ENCODE peak calls at places on chromosomes 11 and 22, in ten cellular contexts. One of them, this sample, is unnamed.

GRCh38 chr11:125281831-125282595 is 117.5 kb downstream of the PKNOX2 start:
- DNase-seq in Ammon's horn: no peak
- DNase-seq in naive thymus-derived CD8-positive, alpha-beta T cell: no peak
- DNase-seq in effector memory CD8-positive, alpha-beta T cell: no peak
- DNase-seq in NCI-H510A treated with DMSO at 0.1 percent for 48 hours: no peak
- DNase-seq in adrenal gland: no peak
- DNase-seq in caudate nucleus: no peak
- DNase-seq in psoas muscle: no peak
- DNase-seq in stimulated activated CD4-positive, alpha-beta T cell treated with anti-CD3 and anti-CD28 coated beads, TNF-alpha, amount 100 ng/mL, for 4 hours: no peak
- DNase-seq in colonic mucosa: no peak
- DNase-seq in this sample: peak

GRCh38 chr22:29116397-29117123 is 43.7 kb downstream of the KREMEN1 start:
- DNase-seq in naive thymus-derived CD8-positive, alpha-beta T cell: no peak
- DNase-seq in colonic mucosa: no peak
- DNase-seq in caudate nucleus: no peak
- DNase-seq in adrenal gland: no peak
- DNase-seq in NCI-H510A treated with DMSO at 0.1 percent for 48 hours: no peak
- DNase-seq in Ammon's horn: no peak
- DNase-seq in stimulated activated CD4-positive, alpha-beta T cell treated with anti-CD3 and anti-CD28 coated beads, TNF-alpha, amount 100 ng/mL, for 4 hours: no peak
- DNase-seq in psoas muscle: no peak
- DNase-seq in effector memory CD8-positive, alpha-beta T cell: no peak
- DNase-seq in this sample: no peak

GRCh38 chr11:85810871-85811611 is at the start of gene SYTL2:
- DNase-seq in effector memory CD8-positive, alpha-beta T cell: peak
- DNase-seq in adrenal gland: peak
- DNase-seq in colonic mucosa: peak
- DNase-seq in NCI-H510A treated with DMSO at 0.1 percent for 48 hours: peak
- DNase-seq in stimulated activated CD4-positive, alpha-beta T cell treated with anti-CD3 and anti-CD28 coated beads, TNF-alpha, amount 100 ng/mL, for 4 hours: peak
- DNase-seq in psoas muscle: peak
- DNase-seq in naive thymus-derived CD8-positive, alpha-beta T cell: peak
- DNase-seq in Ammon's horn: peak
- DNase-seq in caudate nucleus: peak
- DNase-seq in this sample: peak

GRCh38 chr11:69123593-69124545 is 31.9 kb upstream of the SMIM38 start:
- DNase-seq in stimulated activated CD4-positive, alpha-beta T cell treated with anti-CD3 and anti-CD28 coated beads, TNF-alpha, amount 100 ng/mL, for 4 hours: no peak
- DNase-seq in colonic mucosa: no peak
- DNase-seq in adrenal gland: no peak
- DNase-seq in effector memory CD8-positive, alpha-beta T cell: no peak
- DNase-seq in NCI-H510A treated with DMSO at 0.1 percent for 48 hours: no peak
- DNase-seq in psoas muscle: no peak
- DNase-seq in Ammon's horn: no peak
- DNase-seq in naive thymus-derived CD8-positive, alpha-beta T cell: no peak
- DNase-seq in caudate nucleus: no peak
- DNase-seq in this sample: no peak

GRCh38 chr22:17398159-17398558 is 28.9 kb downstream of the CECR2 start:
- DNase-seq in psoas muscle: no peak
- DNase-seq in naive thymus-derived CD8-positive, alpha-beta T cell: no peak
- DNase-seq in caudate nucleus: no peak
- DNase-seq in NCI-H510A treated with DMSO at 0.1 percent for 48 hours: no peak
- DNase-seq in colonic mucosa: no peak
- DNase-seq in Ammon's horn: no peak
- DNase-seq in effector memory CD8-positive, alpha-beta T cell: no peak
- DNase-seq in stimulated activated CD4-positive, alpha-beta T cell treated with anti-CD3 and anti-CD28 coated beads, TNF-alpha, amount 100 ng/mL, for 4 hours: no peak
- DNase-seq in adrenal gland: no peak
- DNase-seq in this sample: no peak

GRCh38 chr22:17569971-17570511 is 6.7 kb downstream of the SLC25A18 start:
- DNase-seq in stimulated activated CD4-positive, alpha-beta T cell treated with anti-CD3 and anti-CD28 coated beads, TNF-alpha, amount 100 ng/mL, for 4 hours: no peak
- DNase-seq in adrenal gland: peak
- DNase-seq in NCI-H510A treated with DMSO at 0.1 percent for 48 hours: no peak
- DNase-seq in effector memory CD8-positive, alpha-beta T cell: no peak
- DNase-seq in caudate nucleus: no peak
- DNase-seq in colonic mucosa: no peak
- DNase-seq in Ammon's horn: peak
- DNase-seq in psoas muscle: no peak
- DNase-seq in naive thymus-derived CD8-positive, alpha-beta T cell: no peak
- DNase-seq in this sample: no peak

GRCh38 chr11:65589444-65590239 is 6.0 kb downstream of the KCNK7 start:
- DNase-seq in effector memory CD8-positive, alpha-beta T cell: no peak
- DNase-seq in psoas muscle: no peak
- DNase-seq in NCI-H510A treated with DMSO at 0.1 percent for 48 hours: no peak
- DNase-seq in naive thymus-derived CD8-positive, alpha-beta T cell: peak
- DNase-seq in Ammon's horn: no peak
- DNase-seq in caudate nucleus: no peak
- DNase-seq in colonic mucosa: no peak
- DNase-seq in adrenal gland: no peak
- DNase-seq in stimulated activated CD4-positive, alpha-beta T cell treated with anti-CD3 and anti-CD28 coated beads, TNF-alpha, amount 100 ng/mL, for 4 hours: no peak
- DNase-seq in this sample: peak

GRCh38 chr11:2237457-2238238 is 32.7 kb downstream of the ASCL2 start:
- DNase-seq in caudate nucleus: no peak
- DNase-seq in naive thymus-derived CD8-positive, alpha-beta T cell: no peak
- DNase-seq in Ammon's horn: no peak
- DNase-seq in stimulated activated CD4-positive, alpha-beta T cell treated with anti-CD3 and anti-CD28 coated beads, TNF-alpha, amount 100 ng/mL, for 4 hours: no peak
- DNase-seq in colonic mucosa: no peak
- DNase-seq in psoas muscle: no peak
- DNase-seq in NCI-H510A treated with DMSO at 0.1 percent for 48 hours: no peak
- DNase-seq in adrenal gland: no peak
- DNase-seq in effector memory CD8-positive, alpha-beta T cell: no peak
- DNase-seq in this sample: no peak

GRCh38 chr11:68976563-68976962 is 4.2 kb downstream of the MRGPRD start:
- DNase-seq in stimulated activated CD4-positive, alpha-beta T cell treated with anti-CD3 and anti-CD28 coated beads, TNF-alpha, amount 100 ng/mL, for 4 hours: no peak
- DNase-seq in Ammon's horn: no peak
- DNase-seq in naive thymus-derived CD8-positive, alpha-beta T cell: no peak
- DNase-seq in colonic mucosa: no peak
- DNase-seq in psoas muscle: peak
- DNase-seq in effector memory CD8-positive, alpha-beta T cell: no peak
- DNase-seq in caudate nucleus: no peak
- DNase-seq in NCI-H510A treated with DMSO at 0.1 percent for 48 hours: no peak
- DNase-seq in adrenal gland: no peak
- DNase-seq in this sample: no peak

GRCh38 chr22:24240381-24240780 is 4.5 kb downstream of the GGT5 start:
- DNase-seq in colonic mucosa: no peak
- DNase-seq in Ammon's horn: no peak
- DNase-seq in stimulated activated CD4-positive, alpha-beta T cell treated with anti-CD3 and anti-CD28 coated beads, TNF-alpha, amount 100 ng/mL, for 4 hours: no peak
- DNase-seq in effector memory CD8-positive, alpha-beta T cell: no peak
- DNase-seq in naive thymus-derived CD8-positive, alpha-beta T cell: no peak
- DNase-seq in caudate nucleus: no peak
- DNase-seq in psoas muscle: no peak
- DNase-seq in NCI-H510A treated with DMSO at 0.1 percent for 48 hours: no peak
- DNase-seq in adrenal gland: no peak
- DNase-seq in this sample: no peak

GRCh38 chr22:49326558-49326957 is 501.1 kb downstream of the BRD1 start:
- DNase-seq in Ammon's horn: no peak
- DNase-seq in caudate nucleus: no peak
- DNase-seq in effector memory CD8-positive, alpha-beta T cell: no peak
- DNase-seq in NCI-H510A treated with DMSO at 0.1 percent for 48 hours: no peak
- DNase-seq in stimulated activated CD4-positive, alpha-beta T cell treated with anti-CD3 and anti-CD28 coated beads, TNF-alpha, amount 100 ng/mL, for 4 hours: no peak
- DNase-seq in adrenal gland: peak
- DNase-seq in colonic mucosa: no peak
- DNase-seq in psoas muscle: no peak
- DNase-seq in naive thymus-derived CD8-positive, alpha-beta T cell: no peak
- DNase-seq in this sample: no peak

GRCh38 chr11:123330471-123330870 is 99.6 kb upstream of the GRAMD1B start:
- DNase-seq in caudate nucleus: no peak
- DNase-seq in colonic mucosa: no peak
- DNase-seq in stimulated activated CD4-positive, alpha-beta T cell treated with anti-CD3 and anti-CD28 coated beads, TNF-alpha, amount 100 ng/mL, for 4 hours: no peak
- DNase-seq in naive thymus-derived CD8-positive, alpha-beta T cell: no peak
- DNase-seq in psoas muscle: no peak
- DNase-seq in Ammon's horn: no peak
- DNase-seq in NCI-H510A treated with DMSO at 0.1 percent for 48 hours: no peak
- DNase-seq in effector memory CD8-positive, alpha-beta T cell: no peak
- DNase-seq in adrenal gland: no peak
- DNase-seq in this sample: no peak

GRCh38 chr11:10936999-10937398 is 79.1 kb upstream of the ZBED5 start:
- DNase-seq in colonic mucosa: no peak
- DNase-seq in Ammon's horn: no peak
- DNase-seq in naive thymus-derived CD8-positive, alpha-beta T cell: no peak
- DNase-seq in adrenal gland: no peak
- DNase-seq in effector memory CD8-positive, alpha-beta T cell: no peak
- DNase-seq in caudate nucleus: no peak
- DNase-seq in stimulated activated CD4-positive, alpha-beta T cell treated with anti-CD3 and anti-CD28 coated beads, TNF-alpha, amount 100 ng/mL, for 4 hours: no peak
- DNase-seq in psoas muscle: no peak
- DNase-seq in NCI-H510A treated with DMSO at 0.1 percent for 48 hours: no peak
- DNase-seq in this sample: no peak

GRCh38 chr11:131284041-131284440 is 86.4 kb upstream of the NTM start:
- DNase-seq in effector memory CD8-positive, alpha-beta T cell: no peak
- DNase-seq in caudate nucleus: no peak
- DNase-seq in colonic mucosa: no peak
- DNase-seq in naive thymus-derived CD8-positive, alpha-beta T cell: no peak
- DNase-seq in psoas muscle: no peak
- DNase-seq in adrenal gland: no peak
- DNase-seq in NCI-H510A treated with DMSO at 0.1 percent for 48 hours: no peak
- DNase-seq in stimulated activated CD4-positive, alpha-beta T cell treated with anti-CD3 and anti-CD28 coated beads, TNF-alpha, amount 100 ng/mL, for 4 hours: no peak
- DNase-seq in Ammon's horn: no peak
- DNase-seq in this sample: no peak

GRCh38 chr22:34045311-34045710 is 125.0 kb upstream of the LARGE1 start:
- DNase-seq in psoas muscle: no peak
- DNase-seq in NCI-H510A treated with DMSO at 0.1 percent for 48 hours: no peak
- DNase-seq in caudate nucleus: no peak
- DNase-seq in adrenal gland: no peak
- DNase-seq in colonic mucosa: no peak
- DNase-seq in naive thymus-derived CD8-positive, alpha-beta T cell: no peak
- DNase-seq in Ammon's horn: no peak
- DNase-seq in stimulated activated CD4-positive, alpha-beta T cell treated with anti-CD3 and anti-CD28 coated beads, TNF-alpha, amount 100 ng/mL, for 4 hours: no peak
- DNase-seq in effector memory CD8-positive, alpha-beta T cell: no peak
- DNase-seq in this sample: no peak

GRCh38 chr11:100469835-100470234 is 217.3 kb upstream of the ARHGAP42 start:
- DNase-seq in adrenal gland: no peak
- DNase-seq in colonic mucosa: no peak
- DNase-seq in psoas muscle: no peak
- DNase-seq in Ammon's horn: no peak
- DNase-seq in NCI-H510A treated with DMSO at 0.1 percent for 48 hours: no peak
- DNase-seq in effector memory CD8-positive, alpha-beta T cell: no peak
- DNase-seq in stimulated activated CD4-positive, alpha-beta T cell treated with anti-CD3 and anti-CD28 coated beads, TNF-alpha, amount 100 ng/mL, for 4 hours: no peak
- DNase-seq in naive thymus-derived CD8-positive, alpha-beta T cell: no peak
- DNase-seq in caudate nucleus: no peak
- DNase-seq in this sample: no peak

GRCh38 chr11:16160146-16160545 is 196.2 kb downstream of the SOX6 start:
- DNase-seq in NCI-H510A treated with DMSO at 0.1 percent for 48 hours: peak
- DNase-seq in naive thymus-derived CD8-positive, alpha-beta T cell: no peak
- DNase-seq in psoas muscle: no peak
- DNase-seq in caudate nucleus: no peak
- DNase-seq in Ammon's horn: no peak
- DNase-seq in colonic mucosa: no peak
- DNase-seq in adrenal gland: no peak
- DNase-seq in stimulated activated CD4-positive, alpha-beta T cell treated with anti-CD3 and anti-CD28 coated beads, TNF-alpha, amount 100 ng/mL, for 4 hours: no peak
- DNase-seq in effector memory CD8-positive, alpha-beta T cell: no peak
- DNase-seq in this sample: no peak

GRCh38 chr11:60913793-60914619 is at the start of gene TMEM109:
- DNase-seq in caudate nucleus: peak
- DNase-seq in NCI-H510A treated with DMSO at 0.1 percent for 48 hours: peak
- DNase-seq in naive thymus-derived CD8-positive, alpha-beta T cell: peak
- DNase-seq in colonic mucosa: peak
- DNase-seq in stimulated activated CD4-positive, alpha-beta T cell treated with anti-CD3 and anti-CD28 coated beads, TNF-alpha, amount 100 ng/mL, for 4 hours: peak
- DNase-seq in Ammon's horn: peak
- DNase-seq in adrenal gland: peak
- DNase-seq in psoas muscle: peak
- DNase-seq in effector memory CD8-positive, alpha-beta T cell: peak
- DNase-seq in this sample: peak

GRCh38 chr11:267491-267994 is 10.7 kb upstream of the NLRP6 start:
- DNase-seq in stimulated activated CD4-positive, alpha-beta T cell treated with anti-CD3 and anti-CD28 coated beads, TNF-alpha, amount 100 ng/mL, for 4 hours: no peak
- DNase-seq in psoas muscle: peak
- DNase-seq in colonic mucosa: peak
- DNase-seq in caudate nucleus: no peak
- DNase-seq in Ammon's horn: no peak
- DNase-seq in effector memory CD8-positive, alpha-beta T cell: no peak
- DNase-seq in NCI-H510A treated with DMSO at 0.1 percent for 48 hours: no peak
- DNase-seq in naive thymus-derived CD8-positive, alpha-beta T cell: peak
- DNase-seq in adrenal gland: peak
- DNase-seq in this sample: peak

GRCh38 chr11:115739878-115740277 is 235.7 kb upstream of the CADM1 start:
- DNase-seq in adrenal gland: no peak
- DNase-seq in colonic mucosa: no peak
- DNase-seq in effector memory CD8-positive, alpha-beta T cell: no peak
- DNase-seq in NCI-H510A treated with DMSO at 0.1 percent for 48 hours: no peak
- DNase-seq in stimulated activated CD4-positive, alpha-beta T cell treated with anti-CD3 and anti-CD28 coated beads, TNF-alpha, amount 100 ng/mL, for 4 hours: no peak
- DNase-seq in naive thymus-derived CD8-positive, alpha-beta T cell: no peak
- DNase-seq in Ammon's horn: no peak
- DNase-seq in psoas muscle: no peak
- DNase-seq in caudate nucleus: no peak
- DNase-seq in this sample: no peak

GRCh38 chr11:75186999-75187398 is 36.1 kb downstream of the SLCO2B1 start:
- DNase-seq in caudate nucleus: no peak
- DNase-seq in Ammon's horn: no peak
- DNase-seq in colonic mucosa: no peak
- DNase-seq in NCI-H510A treated with DMSO at 0.1 percent for 48 hours: no peak
- DNase-seq in psoas muscle: no peak
- DNase-seq in adrenal gland: no peak
- DNase-seq in stimulated activated CD4-positive, alpha-beta T cell treated with anti-CD3 and anti-CD28 coated beads, TNF-alpha, amount 100 ng/mL, for 4 hours: no peak
- DNase-seq in naive thymus-derived CD8-positive, alpha-beta T cell: no peak
- DNase-seq in effector memory CD8-positive, alpha-beta T cell: no peak
- DNase-seq in this sample: no peak

GRCh38 chr22:50600967-50601668 is 525 bp downstream of the MAPK8IP2 start:
- DNase-seq in Ammon's horn: no peak
- DNase-seq in psoas muscle: no peak
- DNase-seq in colonic mucosa: no peak
- DNase-seq in stimulated activated CD4-positive, alpha-beta T cell treated with anti-CD3 and anti-CD28 coated beads, TNF-alpha, amount 100 ng/mL, for 4 hours: no peak
- DNase-seq in naive thymus-derived CD8-positive, alpha-beta T cell: no peak
- DNase-seq in caudate nucleus: no peak
- DNase-seq in NCI-H510A treated with DMSO at 0.1 percent for 48 hours: no peak
- DNase-seq in effector memory CD8-positive, alpha-beta T cell: no peak
- DNase-seq in adrenal gland: peak
- DNase-seq in this sample: no peak

GRCh38 chr22:38167988-38168407 is 13.6 kb downstream of the PLA2G6 start:
- DNase-seq in psoas muscle: peak
- DNase-seq in caudate nucleus: no peak
- DNase-seq in stimulated activated CD4-positive, alpha-beta T cell treated with anti-CD3 and anti-CD28 coated beads, TNF-alpha, amount 100 ng/mL, for 4 hours: no peak
- DNase-seq in Ammon's horn: no peak
- DNase-seq in effector memory CD8-positive, alpha-beta T cell: no peak
- DNase-seq in colonic mucosa: no peak
- DNase-seq in naive thymus-derived CD8-positive, alpha-beta T cell: no peak
- DNase-seq in NCI-H510A treated with DMSO at 0.1 percent for 48 hours: peak
- DNase-seq in adrenal gland: no peak
- DNase-seq in this sample: no peak

GRCh38 chr11:28017816-28018215 is 90.1 kb downstream of the KIF18A start:
- DNase-seq in adrenal gland: no peak
- DNase-seq in Ammon's horn: no peak
- DNase-seq in colonic mucosa: no peak
- DNase-seq in psoas muscle: no peak
- DNase-seq in NCI-H510A treated with DMSO at 0.1 percent for 48 hours: no peak
- DNase-seq in stimulated activated CD4-positive, alpha-beta T cell treated with anti-CD3 and anti-CD28 coated beads, TNF-alpha, amount 100 ng/mL, for 4 hours: no peak
- DNase-seq in effector memory CD8-positive, alpha-beta T cell: no peak
- DNase-seq in naive thymus-derived CD8-positive, alpha-beta T cell: no peak
- DNase-seq in caudate nucleus: no peak
- DNase-seq in this sample: no peak

GRCh38 chr11:92322225-92322624 is 97.6 kb downstream of the FAT3 start:
- DNase-seq in Ammon's horn: no peak
- DNase-seq in stimulated activated CD4-positive, alpha-beta T cell treated with anti-CD3 and anti-CD28 coated beads, TNF-alpha, amount 100 ng/mL, for 4 hours: no peak
- DNase-seq in adrenal gland: no peak
- DNase-seq in effector memory CD8-positive, alpha-beta T cell: no peak
- DNase-seq in psoas muscle: no peak
- DNase-seq in NCI-H510A treated with DMSO at 0.1 percent for 48 hours: no peak
- DNase-seq in caudate nucleus: no peak
- DNase-seq in colonic mucosa: no peak
- DNase-seq in naive thymus-derived CD8-positive, alpha-beta T cell: no peak
- DNase-seq in this sample: no peak

GRCh38 chr11:124977006-124977405 is 23.0 kb downstream of the CCDC15 start:
- DNase-seq in caudate nucleus: no peak
- DNase-seq in Ammon's horn: no peak
- DNase-seq in stimulated activated CD4-positive, alpha-beta T cell treated with anti-CD3 and anti-CD28 coated beads, TNF-alpha, amount 100 ng/mL, for 4 hours: no peak
- DNase-seq in naive thymus-derived CD8-positive, alpha-beta T cell: no peak
- DNase-seq in colonic mucosa: no peak
- DNase-seq in NCI-H510A treated with DMSO at 0.1 percent for 48 hours: no peak
- DNase-seq in psoas muscle: no peak
- DNase-seq in effector memory CD8-positive, alpha-beta T cell: no peak
- DNase-seq in adrenal gland: no peak
- DNase-seq in this sample: no peak

GRCh38 chr11:117673561-117673960 is 123.5 kb downstream of the DSCAML1 start:
- DNase-seq in NCI-H510A treated with DMSO at 0.1 percent for 48 hours: no peak
- DNase-seq in psoas muscle: no peak
- DNase-seq in stimulated activated CD4-positive, alpha-beta T cell treated with anti-CD3 and anti-CD28 coated beads, TNF-alpha, amount 100 ng/mL, for 4 hours: no peak
- DNase-seq in caudate nucleus: peak
- DNase-seq in naive thymus-derived CD8-positive, alpha-beta T cell: no peak
- DNase-seq in colonic mucosa: no peak
- DNase-seq in adrenal gland: no peak
- DNase-seq in effector memory CD8-positive, alpha-beta T cell: no peak
- DNase-seq in Ammon's horn: peak
- DNase-seq in this sample: no peak

GRCh38 chr11:92552942-92553341 is 328.3 kb downstream of the FAT3 start:
- DNase-seq in caudate nucleus: no peak
- DNase-seq in colonic mucosa: no peak
- DNase-seq in Ammon's horn: no peak
- DNase-seq in stimulated activated CD4-positive, alpha-beta T cell treated with anti-CD3 and anti-CD28 coated beads, TNF-alpha, amount 100 ng/mL, for 4 hours: no peak
- DNase-seq in effector memory CD8-positive, alpha-beta T cell: no peak
- DNase-seq in NCI-H510A treated with DMSO at 0.1 percent for 48 hours: peak
- DNase-seq in adrenal gland: no peak
- DNase-seq in naive thymus-derived CD8-positive, alpha-beta T cell: no peak
- DNase-seq in psoas muscle: no peak
- DNase-seq in this sample: no peak

This sample was measured in activated CD4-positive, alpha-beta T cell treated with anti-CD3 and anti-CD28 coated beads, Interleukin-2, amount 50 U/mL, for 48 hours.